ENCODE peak calls at places on chromosomes 6 and 20, in ten cellular contexts. B, F, U, O, C, S, K, E, I and W are unnamed samples.

GRCh38 chr6:36333889-36334288 is 2.8 kb downstream of the BNIP5 start:
- DNase-seq in B (no peak), F (peak), U (no peak), O (no peak), C (no peak), S (no peak), K (peak), E (no peak), I (no peak), W (no peak)

GRCh38 chr6:110547266-110547964 is 71.0 kb upstream of the SLC22A16 start:
- DNase-seq in B (no peak), F (peak), U (peak), O (no peak), C (no peak), S (no peak), K (peak), E (no peak), I (no peak), W (no peak)

GRCh38 chr6:145069966-145070365 is 665.4 kb downstream of the EPM2A start:
- DNase-seq in B (no peak), F (peak), U (no peak), O (no peak), C (no peak), S (no peak), K (no peak), E (no peak), I (no peak), W (no peak)

GRCh38 chr6:72553531-72554202 is 68.2 kb upstream of the KCNQ5 start:
- DNase-seq in B (no peak), F (peak), U (peak), O (no peak), C (peak), S (no peak), K (peak), E (no peak), I (peak), W (no peak)

GRCh38 chr20:61173966-61174725 is 77.9 kb upstream of the CDH4 start:
- DNase-seq in B (no peak), F (peak), U (peak), O (no peak), C (no peak), S (no peak), K (no peak), E (no peak), I (no peak), W (no peak)

GRCh38 chr6:79421707-79422484 is 115.3 kb downstream of the LCA5 start:
- DNase-seq in B (peak), F (peak), U (peak), O (no peak), C (peak), S (peak), K (peak), E (no peak), I (peak), W (peak)

GRCh38 chr20:53157443-53158408 is 185.6 kb downstream of the TSHZ2 start:
- DNase-seq in B (no peak), F (peak), U (peak), O (no peak), C (peak), S (no peak), K (peak), E (no peak), I (peak), W (peak)

GRCh38 chr6:163984446-163984936 is 570.0 kb downstream of the QKI start:
- DNase-seq in B (no peak), F (no peak), U (no peak), O (no peak), C (no peak), S (no peak), K (no peak), E (no peak), I (no peak), W (no peak)

GRCh38 chr20:24469116-24470030 is at the start of gene SYNDIG1:
- DNase-seq in B (peak), F (peak), U (peak), O (peak), C (no peak), S (no peak), K (peak), E (no peak), I (peak), W (peak)

GRCh38 chr6:166553563-166554271 is 32.8 kb downstream of the RAMACL start:
- DNase-seq in B (no peak), F (peak), U (peak), O (peak), C (peak), S (peak), K (peak), E (no peak), I (no peak), W (no peak)

GRCh38 chr6:9516207-9516606 is 898.7 kb downstream of the TFAP2A start:
- DNase-seq in B (no peak), F (peak), U (peak), O (no peak), C (peak), S (no peak), K (peak), E (no peak), I (peak), W (no peak)

GRCh38 chr6:45543298-45544235 is 165.8 kb upstream of the SUPT3H start:
- DNase-seq in B (no peak), F (peak), U (peak), O (no peak), C (no peak), S (no peak), K (peak), E (no peak), I (no peak), W (no peak)

GRCh38 chr6:25995507-25995906 is 32.9 kb downstream of the TRIM38 start:
- DNase-seq in B (no peak), F (no peak), U (no peak), O (no peak), C (no peak), S (no peak), K (peak), E (no peak), I (no peak), W (no peak)

GRCh38 chr6:39958947-39959346 is 24.7 kb upstream of the MOCS1 start:
- DNase-seq in B (no peak), F (no peak), U (no peak), O (no peak), C (no peak), S (no peak), K (no peak), E (no peak), I (no peak), W (no peak)

GRCh38 chr20:41185013-41185757 is 47.8 kb downstream of the PLCG1 start:
- DNase-seq in B (peak), F (no peak), U (no peak), O (no peak), C (no peak), S (no peak), K (no peak), E (no peak), I (no peak), W (peak)

GRCh38 chr20:51660741-51661608 is 107.2 kb downstream of the ATP9A start:
- DNase-seq in B (peak), F (peak), U (peak), O (no peak), C (peak), S (no peak), K (peak), E (no peak), I (no peak), W (no peak)

GRCh38 chr20:56428881-56429280 is 16.8 kb downstream of the CASS4 start:
- DNase-seq in B (no peak), F (no peak), U (no peak), O (no peak), C (no peak), S (no peak), K (no peak), E (no peak), I (no peak), W (no peak)

DNA sequence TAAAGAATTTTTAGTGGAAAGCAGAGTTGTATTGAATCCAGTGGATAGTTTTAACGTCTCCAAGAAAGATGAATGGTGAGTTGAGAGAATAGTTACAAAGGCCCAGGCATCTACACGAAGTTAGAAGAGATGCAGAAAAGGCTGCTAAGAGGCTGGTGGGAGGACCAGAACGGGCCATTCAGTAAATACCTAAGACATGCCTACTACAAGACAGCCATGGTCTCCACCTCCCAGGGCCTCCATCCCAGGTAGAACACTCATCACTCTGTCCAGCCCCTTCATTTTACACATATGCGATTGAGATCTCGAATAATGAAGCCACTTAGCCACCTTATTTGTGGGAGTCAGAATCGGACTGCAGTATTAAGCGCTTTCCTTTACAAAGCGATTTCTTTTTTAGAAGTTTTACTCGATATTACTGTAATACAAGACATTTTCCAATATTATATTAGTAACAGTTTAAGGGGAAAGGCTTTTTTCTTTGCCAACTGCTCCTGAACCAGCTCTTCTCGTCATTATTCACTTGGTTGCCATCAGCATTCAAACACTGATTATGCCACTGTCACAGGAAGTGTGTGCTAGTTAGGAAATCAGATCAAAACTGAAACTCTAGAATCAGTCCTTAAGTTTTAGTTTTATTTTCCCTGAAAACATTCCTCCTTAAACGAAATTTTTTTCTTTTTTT is 1.6 kb downstream of the DYNLT1 start:
- DNase-seq in B (no peak), F (peak), U (peak), O (no peak), C (no peak), S (no peak), K (peak), E (no peak), I (no peak), W (no peak)
- H3K4me3 ChIP-seq in B (peak), F (peak), U (peak), O (peak), C (peak), S (no peak), K (peak), E (peak), I (peak), W (peak)

DNA sequence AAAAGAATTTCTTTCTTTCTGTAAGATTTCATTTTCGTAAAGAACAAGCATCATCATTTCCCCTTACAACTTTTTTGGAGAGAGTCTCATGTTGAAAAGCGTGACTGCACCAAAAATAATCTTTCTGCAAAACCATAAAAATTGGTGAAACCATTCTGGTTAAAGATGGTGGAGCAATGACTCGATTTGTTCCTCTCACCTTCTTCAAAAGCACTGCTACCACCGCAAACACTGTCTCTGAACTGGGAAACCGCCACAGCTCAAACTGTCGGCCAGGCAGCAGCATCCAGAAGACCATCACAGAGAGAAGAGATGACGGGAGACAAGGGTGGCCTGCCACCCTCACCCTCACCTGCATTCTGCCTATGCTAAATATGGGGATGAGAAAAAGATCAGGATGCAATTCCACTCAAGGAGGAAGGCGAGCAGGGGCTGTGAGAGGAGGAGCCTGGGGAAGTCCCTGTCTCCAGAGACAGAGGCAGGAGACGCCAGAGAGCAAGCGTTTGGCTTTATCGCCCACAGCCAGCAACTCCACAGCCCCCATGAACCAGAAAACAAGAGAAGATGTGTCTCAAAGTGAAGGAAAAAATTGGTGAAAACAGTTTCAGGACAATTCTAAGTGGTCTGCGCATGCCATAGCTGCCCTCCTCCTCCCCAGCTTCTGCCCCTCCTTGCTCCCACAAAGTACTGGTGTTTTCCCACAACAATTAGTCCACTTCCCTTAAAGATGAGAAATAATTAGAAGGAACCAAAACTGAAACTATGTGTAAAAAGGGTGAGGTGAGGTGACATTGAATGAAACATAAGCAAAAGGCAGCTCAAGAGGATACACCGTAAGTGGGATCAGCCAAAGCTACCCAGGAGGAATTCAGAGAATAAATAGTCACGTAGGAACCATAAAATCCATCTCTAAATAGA is 255.5 kb downstream of the KIF16B start:
- DNase-seq in B (no peak), F (no peak), U (no peak), O (no peak), C (no peak), S (no peak), K (no peak), E (no peak), I (no peak), W (no peak)
- H3K4me3 ChIP-seq in B (no peak), F (no peak), U (no peak), O (no peak), C (no peak), S (no peak), K (no peak), E (no peak), I (no peak), W (no peak)

DNA sequence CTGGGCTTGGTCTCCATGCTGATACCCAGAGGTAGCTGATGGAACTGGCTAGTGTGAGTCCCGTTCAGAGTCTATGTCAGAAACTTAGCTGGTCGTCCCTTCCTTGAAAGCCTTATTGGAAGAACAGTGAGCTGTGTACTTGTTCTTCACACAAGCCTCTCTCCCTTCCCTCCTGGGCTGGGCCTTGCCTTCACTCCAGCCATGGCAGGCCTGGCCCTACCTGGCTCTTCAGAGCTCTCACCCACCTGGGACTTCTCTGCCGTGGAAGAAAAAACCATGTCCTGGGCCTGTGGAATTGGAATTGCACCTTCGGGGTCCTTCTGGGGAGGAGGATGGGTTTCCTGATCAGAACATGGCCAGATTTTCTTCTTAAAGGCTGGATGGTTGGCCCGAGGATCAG is 20.3 kb upstream of the ZNF831 start:
- DNase-seq in B (no peak), F (no peak), U (no peak), O (no peak), C (no peak), S (no peak), K (no peak), E (no peak), I (no peak), W (no peak)
- H3K4me3 ChIP-seq in B (no peak), F (no peak), U (no peak), O (no peak), C (no peak), S (no peak), K (no peak), E (no peak), I (no peak), W (no peak)

GRCh38 chr20:36096404-36096799 is 58.1 kb upstream of the EPB41L1 start:
- DNase-seq in B (no peak), F (peak), U (no peak), O (no peak), C (no peak), S (no peak), K (no peak), E (no peak), I (no peak), W (no peak)

GRCh38 chr20:36098364-36098763 is 56.2 kb upstream of the EPB41L1 start:
- DNase-seq in B (no peak), F (peak), U (peak), O (peak), C (no peak), S (peak), K (peak), E (no peak), I (no peak), W (no peak)

GRCh38 chr20:36099106-36099505 is 55.4 kb upstream of the EPB41L1 start:
- DNase-seq in B (no peak), F (no peak), U (no peak), O (no peak), C (no peak), S (no peak), K (no peak), E (no peak), I (no peak), W (no peak)

GRCh38 chr20:36097751-36098151 is 56.8 kb upstream of the EPB41L1 start:
- DNase-seq in B (no peak), F (no peak), U (no peak), O (no peak), C (no peak), S (no peak), K (no peak), E (no peak), I (no peak), W (no peak)

GRCh38 chr20:36097331-36097730 is 57.2 kb upstream of the EPB41L1 start:
- DNase-seq in B (no peak), F (peak), U (peak), O (no peak), C (no peak), S (no peak), K (peak), E (no peak), I (no peak), W (no peak)
- H3K4me3 ChIP-seq in B (no peak), F (no peak), U (no peak), O (no peak), C (no peak), S (no peak), K (no peak), E (no peak), I (no peak), W (no peak)

GRCh38 chr20:63536997-63537524 is at the start of gene PTK6:
- DNase-seq in B (no peak), F (no peak), U (no peak), O (no peak), C (no peak), S (peak), K (no peak), E (no peak), I (peak), W (peak)
- H3K4me3 ChIP-seq in B (peak), F (peak), U (no peak), O (no peak), C (peak), S (peak), K (no peak), E (peak), I (peak), W (peak)

DNA sequence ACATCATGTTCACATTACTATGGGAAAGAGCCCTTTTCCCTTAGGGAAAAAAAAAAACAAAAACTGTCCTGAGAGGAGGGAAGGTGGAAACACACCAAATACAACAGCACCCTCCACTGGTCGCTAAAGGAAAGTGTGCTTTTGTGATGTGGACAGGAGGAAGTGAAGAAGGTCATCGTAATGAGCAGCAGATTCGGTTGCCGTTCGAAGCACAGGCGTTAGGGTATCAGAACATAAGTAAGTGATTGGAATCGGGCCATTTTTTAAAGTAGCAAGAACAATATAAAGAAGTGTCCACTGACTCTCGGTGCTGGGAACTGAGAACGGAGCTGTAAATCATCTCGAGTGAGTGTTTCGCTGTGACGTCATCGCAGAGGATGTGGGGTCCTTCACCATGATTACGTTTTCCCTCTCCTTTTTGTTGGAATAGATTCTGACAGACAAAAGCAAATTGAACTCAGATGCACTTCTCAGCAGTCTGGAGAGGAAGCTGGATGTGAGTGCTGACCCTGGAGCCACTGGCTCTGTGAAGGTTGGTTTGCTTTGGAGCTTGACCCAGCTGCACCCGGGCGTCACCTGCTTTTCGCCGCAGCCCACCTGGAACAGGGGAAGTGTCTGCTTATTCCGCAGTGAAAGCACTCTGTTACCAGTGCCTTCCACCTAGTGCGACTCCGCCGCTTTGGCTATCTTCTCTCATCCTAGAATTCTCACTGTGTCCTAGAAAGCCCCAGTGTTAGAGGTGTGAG is 203.6 kb upstream of the GMDS start:
- DNase-seq in B (peak), F (peak), U (peak), O (no peak), C (peak), S (no peak), K (peak), E (no peak), I (peak), W (peak)
- H3K4me3 ChIP-seq in B (peak), F (peak), U (peak), O (no peak), C (peak), S (no peak), K (peak), E (no peak), I (peak), W (no peak)

GRCh38 chr20:48919882-48920526 is 1.5 kb upstream of the ARFGEF2 start:
- DNase-seq in B (no peak), F (no peak), U (no peak), O (no peak), C (no peak), S (no peak), K (no peak), E (no peak), I (no peak), W (peak)
- H3K4me3 ChIP-seq in B (no peak), F (no peak), U (no peak), O (no peak), C (no peak), S (no peak), K (no peak), E (no peak), I (peak), W (no peak)

GRCh38 chr20:45842169-45842812 is 8.7 kb downstream of the SNX21 start:
- DNase-seq in B (no peak), F (peak), U (no peak), O (peak), C (no peak), S (no peak), K (peak), E (no peak), I (no peak), W (no peak)

GRCh38 chr20:45841407-45842129 is 8.0 kb downstream of the SNX21 start:
- DNase-seq in B (no peak), F (no peak), U (no peak), O (no peak), C (no peak), S (no peak), K (no peak), E (no peak), I (no peak), W (no peak)

GRCh38 chr20:45845452-45845851 is 11.7 kb downstream of the ACOT8 start:
- DNase-seq in B (no peak), F (no peak), U (no peak), O (no peak), C (no peak), S (no peak), K (no peak), E (no peak), I (no peak), W (no peak)

GRCh38 chr20:45840700-45841198 is 7.2 kb downstream of the SNX21 start:
- DNase-seq in B (no peak), F (no peak), U (no peak), O (no peak), C (no peak), S (no peak), K (no peak), E (no peak), I (no peak), W (no peak)

DNA sequence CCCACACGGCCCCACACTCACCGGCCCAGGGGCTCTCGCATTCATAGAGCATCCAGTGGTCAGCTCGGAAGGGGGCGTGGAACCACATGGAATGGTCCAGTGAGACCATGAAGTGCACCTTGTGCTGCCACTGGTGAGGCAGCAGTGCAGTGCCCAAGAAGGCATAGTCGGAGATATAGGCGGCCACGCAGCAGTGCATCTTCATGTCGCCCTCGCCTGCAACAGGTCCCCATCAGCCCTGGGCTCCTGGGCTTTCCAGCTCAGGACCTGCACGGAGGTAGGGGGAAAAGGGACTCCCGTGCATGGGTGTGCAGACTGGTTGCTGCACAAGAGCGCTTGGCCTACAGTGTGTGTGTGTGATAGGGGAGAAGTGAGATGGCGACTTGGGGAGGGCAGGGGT is 9.9 kb downstream of the SNX21 start:
- DNase-seq in B (no peak), F (no peak), U (no peak), O (no peak), C (no peak), S (no peak), K (no peak), E (no peak), I (no peak), W (no peak)
- H3K4me3 ChIP-seq in B (no peak), F (no peak), U (no peak), O (no peak), C (no peak), S (no peak), K (no peak), E (no peak), I (no peak), W (no peak)